ENCODE peak calls at places on chromosome 9, in eight cellular contexts. B is IMR-90, M is RWPE2, J is esophagus squamous epithelium, Z is right atrium auricular region, D is psoas muscle, H is esophagus muscularis mucosa, S is thoracic aorta. Y is an unnamed sample.

GRCh38 chr9:98280574-98280973 is 25.1 kb upstream of the TBC1D2 start:
- DNase-seq in J (no peak), H (no peak), D (no peak), S (no peak), Z (no peak), B (no peak), M (no peak), Y (no peak)

GRCh38 chr9:129478461-129478860 is 142.4 kb downstream of the C9orf50 start:
- DNase-seq in B (no peak), M (no peak), S (no peak), J (no peak), H (no peak), Z (no peak), D (no peak), Y (no peak)

GRCh38 chr9:16985559-16986348 is 115.3 kb upstream of the BNC2 start:
- DNase-seq in Z (peak; percentile 84), S (peak; percentile 79), H (no peak), D (peak; percentile 22), J (no peak), B (peak; percentile 93), M (no peak), Y (peak; percentile 80)

GRCh38 chr9:130186839-130187522 is 14.8 kb downstream of the NCS1 start:
- DNase-seq in S (no peak), Z (no peak), M (no peak), B (peak; percentile 55), D (peak; percentile 36), J (no peak), H (no peak), Y (no peak)

GRCh38 chr9:133818444-133818843 is 80.3 kb upstream of the SARDH start:
- DNase-seq in H (no peak), B (peak; percentile 39), J (no peak), D (peak; percentile 36), M (no peak), Z (no peak), S (no peak), Y (no peak)

GRCh38 chr9:92276223-92277007 is 17.1 kb downstream of the IARS1 start:
- DNase-seq in J (no peak), H (no peak), M (no peak), S (no peak), Z (no peak), D (no peak), B (no peak), Y (no peak)

GRCh38 chr9:130328349-130328801 is 62.8 kb downstream of the HMCN2 start:
- DNase-seq in H (peak; percentile 94), Z (peak; percentile 74), B (peak; percentile 43), S (no peak), D (peak; percentile 64), J (no peak), M (no peak), Y (no peak)

GRCh38 chr9:95463145-95464060 is 53.4 kb downstream of the PTCH1 start:
- DNase-seq in H (no peak), Z (no peak), S (no peak), M (no peak), D (no peak), B (no peak), J (no peak), Y (no peak)

GRCh38 chr9:35935261-35935660 is 22.7 kb downstream of the OR2S2 start:
- DNase-seq in D (no peak), J (no peak), M (no peak), S (no peak), B (peak; percentile 84), Z (no peak), H (no peak), Y (no peak)

GRCh38 chr9:132572921-132573320 is 9.5 kb upstream of the BARHL1 start:
- DNase-seq in H (no peak), D (no peak), M (no peak), S (no peak), J (no peak), Z (no peak), B (no peak), Y (no peak)

GRCh38 chr9:35858428-35858827 is 11.8 kb downstream of the OR13J1 start:
- DNase-seq in S (no peak), D (no peak), H (peak; percentile 53), B (no peak), Z (no peak), M (no peak), J (no peak), Y (no peak)

GRCh38 chr9:135609366-135609955 is 29.9 kb downstream of the GLT6D1 start:
- DNase-seq in D (no peak), S (no peak), Z (peak; percentile 1), M (peak; percentile 21), H (peak; percentile 85), J (no peak), B (no peak), Y (no peak)

DNA sequence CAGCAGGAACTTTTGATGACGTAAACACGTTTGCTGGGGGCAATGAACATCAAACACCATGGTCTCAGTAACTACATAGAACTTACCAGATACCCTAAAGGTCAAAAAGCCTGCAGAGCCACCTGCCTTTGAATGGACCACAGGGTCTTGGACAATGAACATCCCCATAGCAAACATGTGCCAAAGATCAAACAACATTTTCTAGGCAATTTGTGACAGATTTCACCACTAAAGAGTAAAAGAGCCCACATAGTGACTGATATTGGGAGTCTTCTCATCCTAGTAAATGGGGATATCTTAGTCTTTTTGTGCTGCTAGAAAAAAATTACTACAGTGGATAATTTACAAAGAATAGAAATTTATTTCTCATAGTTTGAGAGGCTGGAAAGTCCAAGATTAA is 145.2 kb downstream of the GCNT1 start:
- DNase-seq in Z (no peak), H (no peak), J (no peak), S (no peak), D (no peak), B (no peak), M (no peak), Y (no peak)
- H3K9me3 ChIP-seq in Z (no peaks in the 10 kb centered on the region), H (no peaks in the 10 kb centered on the region), J (no peaks in the 10 kb centered on the region), S (no peaks in the 10 kb centered on the region), D (no peaks in the 10 kb centered on the region), B (no peaks in the 10 kb centered on the region), M (no peaks in the 10 kb centered on the region), Y (no peaks in the 10 kb centered on the region)

GRCh38 chr9:93949073-93949693 is 6.0 kb downstream of the BARX1 start:
- DNase-seq in M (no peak), S (no peak), B (no peak), H (no peak), J (no peak), Z (no peak), D (no peak), Y (no peak)
- H3K4me1 ChIP-seq in M (no peaks in the 10 kb centered on the region), S (peaks cover 55% of the 10 kb centered on the region), B (peaks cover 2% of the 10 kb centered on the region), H (peaks cover 69% of the 10 kb centered on the region), J (peaks cover 71% of the 10 kb centered on the region), Z (no peaks in the 10 kb centered on the region), D (peaks cover 33% of the 10 kb centered on the region), Y (peaks cover 18% of the 10 kb centered on the region)

DNA sequence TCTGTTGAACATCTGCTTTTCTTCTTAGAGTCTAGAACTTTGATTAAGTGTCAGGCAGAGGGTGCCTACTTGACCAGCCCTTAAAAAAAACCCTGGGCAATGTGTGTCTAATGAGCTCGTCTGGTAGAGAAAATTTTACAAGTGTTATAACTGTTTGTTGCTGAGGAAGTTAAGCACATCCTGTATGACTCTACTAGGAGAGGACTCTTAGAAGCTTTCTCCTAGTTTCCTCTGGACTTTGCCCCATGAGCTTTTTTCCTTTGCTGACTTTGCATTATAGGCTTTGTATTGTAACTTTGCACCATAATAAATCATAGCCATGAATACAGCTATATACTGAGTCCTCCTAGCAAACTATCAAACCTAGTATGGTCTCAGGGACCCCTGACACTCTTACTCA is 39.4 kb downstream of the GNG10 start:
- DNase-seq in D (no peak), B (no peak), S (no peak), J (no peak), Z (no peak), M (no peak), H (no peak), Y (no peak)
- H3K4me3 ChIP-seq in D (no peak overlapping the region), B (no peak overlapping the region), S (no peak overlapping the region), J (no peak overlapping the region), Z (no peak overlapping the region), M (no peak overlapping the region), H (no peak overlapping the region), Y (no peak overlapping the region)

DNA sequence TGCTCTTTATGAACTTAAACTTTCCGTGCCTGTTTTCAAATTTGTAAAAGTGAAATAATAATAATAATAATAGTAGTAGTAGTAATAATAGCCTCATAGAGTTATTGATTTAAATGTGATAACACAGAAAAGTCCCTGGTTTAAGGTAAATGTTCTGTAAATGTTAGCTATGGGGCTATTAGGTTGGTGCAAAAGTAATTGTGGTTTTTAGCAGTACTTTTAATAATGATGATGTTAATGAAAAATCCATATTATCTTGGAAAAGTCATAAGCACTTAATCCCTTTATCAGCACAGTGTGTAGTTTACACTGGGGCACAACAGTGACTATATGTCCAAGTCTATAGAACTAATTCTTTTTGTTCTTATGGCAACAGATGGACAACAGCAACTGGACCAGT is at the start of gene OR1Q1:
- DNase-seq in M (no peak), Z (no peak), B (no peak), H (no peak), D (no peak), S (no peak), J (no peak), Y (no peak)
- H3K9me3 ChIP-seq in M (no peaks in the 10 kb centered on the region), Z (no peaks in the 10 kb centered on the region), B (no peaks in the 10 kb centered on the region), H (peaks cover 3% of the 10 kb centered on the region), D (peaks cover 5% of the 10 kb centered on the region), S (no peaks in the 10 kb centered on the region), J (no peaks in the 10 kb centered on the region), Y (no peaks in the 10 kb centered on the region)

Y was measured in ascending aorta.